ENCODE peak calls at places on chromosome 19, in seven cellular contexts. Y is endothelial cell of umbilical vein, N is HCT116, O is K562, V is GM12878, X is H1, J is HepG2. H is an unnamed sample.

GRCh38 chr19:7211191-7211988 is 82.8 kb downstream of the INSR start:
- DNase-seq in J (no peak), N (no peak), Y (peak), X (no peak), V (no peak), O (no peak), H (no peak)

GRCh38 chr19:21463449-21464105 is 41.8 kb upstream of the ZNF429 start:
- DNase-seq in X (peak), V (no peak), N (no peak), O (peak), J (no peak), Y (no peak), H (no peak)

GRCh38 chr19:17948474-17948966 is 15.7 kb downstream of the CCDC124 start:
- DNase-seq in O (no peak), N (no peak), X (no peak), J (no peak), V (no peak), Y (no peak), H (no peak)

GRCh38 chr19:10110972-10111317 is 548 bp upstream of the P2RY11 start:
- DNase-seq in N (no peak), X (no peak), O (no peak), J (no peak), Y (no peak), V (no peak), H (no peak)

GRCh38 chr19:23527797-23528196 is 132.5 kb upstream of the ZNF91 start:
- DNase-seq in J (no peak), O (no peak), N (no peak), X (no peak), Y (no peak), V (peak), H (no peak)

GRCh38 chr19:35281303-35281702 is 1.0 kb upstream of the HAMP start:
- DNase-seq in J (no peak), Y (no peak), O (no peak), X (no peak), N (no peak), V (no peak), H (no peak)

GRCh38 chr19:55652311-55653078 is 2.3 kb upstream of the U2AF2 start:
- DNase-seq in V (no peak), X (no peak), J (no peak), O (no peak), Y (no peak), N (no peak), H (no peak)

GRCh38 chr19:58538257-58539168 is 5.4 kb upstream of the TRIM28 start:
- DNase-seq in V (no peak), O (no peak), J (no peak), Y (peak), N (no peak), X (peak), H (no peak)

GRCh38 chr19:58554494-58555368 is at the start of gene CHMP2A:
- DNase-seq in J (peak), V (peak), O (peak), N (peak), Y (peak), X (peak), H (peak)

GRCh38 chr19:5803752-5804515 is 933 bp upstream of the NRTN start:
- DNase-seq in V (peak), Y (peak), O (peak), X (peak), N (peak), J (peak), H (no peak)

GRCh38 chr19:30046522-30046921 is 104.5 kb downstream of the URI1 start:
- DNase-seq in N (no peak), J (no peak), O (no peak), Y (no peak), V (peak), X (no peak), H (peak)

DNA sequence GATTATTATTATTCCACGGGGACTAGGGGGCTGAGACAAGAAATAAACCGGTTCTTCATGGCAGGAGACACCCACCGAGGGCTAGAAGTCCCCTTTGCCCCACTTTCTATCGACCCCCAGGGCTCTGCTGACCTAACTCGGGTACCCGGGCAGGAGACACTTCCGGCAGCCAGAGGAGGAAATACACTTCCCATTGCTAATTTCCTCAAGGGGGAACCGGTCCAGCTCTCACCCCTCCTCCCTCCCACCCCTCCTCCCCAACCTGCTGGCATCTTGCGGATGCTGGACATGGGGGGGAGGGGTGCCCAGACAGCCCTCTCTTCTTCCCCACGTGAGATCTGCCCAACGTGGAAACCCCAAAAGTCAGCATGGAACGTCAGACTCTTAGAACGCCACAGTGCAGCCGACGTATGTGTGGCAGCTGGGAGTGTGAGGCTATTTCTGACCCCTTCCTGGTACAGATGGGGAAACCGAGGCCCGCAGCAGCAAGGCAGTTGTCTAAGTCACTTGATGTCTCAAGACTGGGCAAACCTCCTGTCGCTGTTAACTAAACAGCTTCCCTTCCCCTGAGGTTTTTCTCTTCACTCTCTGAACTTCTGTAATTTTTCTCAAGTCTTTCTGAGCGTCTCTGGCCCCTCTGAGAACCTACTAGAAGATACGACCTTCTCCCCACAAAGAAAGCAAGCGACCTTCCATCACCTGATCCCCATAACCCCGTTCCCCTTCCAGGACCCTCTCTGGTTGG is 3.6 kb downstream of the GPR4 start:
- DNase-seq in N (no peak), V (no peak), O (no peak), J (no peak), X (no peak), Y (peak), H (no peak)
- H3K9ac ChIP-seq in N (no peak), V (no peak), O (no peak), J (no peak), X (no peak), Y (peak), H (no peak)

DNA sequence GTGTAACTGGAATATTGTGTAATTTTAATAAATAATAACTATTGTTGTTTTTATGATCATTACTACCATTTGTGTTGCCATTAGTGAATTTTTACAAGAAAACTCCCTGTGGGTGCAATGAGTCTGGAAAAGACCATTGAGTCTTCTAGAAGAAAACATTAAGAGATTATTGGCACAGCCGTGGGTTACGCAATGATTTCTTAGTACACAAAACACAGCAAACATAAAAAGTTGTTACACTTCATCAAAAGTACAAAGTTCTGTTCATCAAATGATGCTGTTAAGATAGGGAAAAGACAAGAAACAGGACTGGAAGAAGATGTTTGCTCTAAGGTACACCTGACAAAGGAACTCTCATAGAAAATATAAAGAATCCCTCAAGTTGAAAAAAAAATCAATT is 41.6 kb downstream of the ZNF331 start:
- DNase-seq in V (no peak), O (no peak), Y (no peak), X (no peak), N (no peak), J (no peak), H (no peak)
- TF ChIP-seq POLR2AphosphoS5 in V (no peak), O (no peak), Y (no peak), X (no peak), N (no peak), J (no peak), H (no peak)

DNA sequence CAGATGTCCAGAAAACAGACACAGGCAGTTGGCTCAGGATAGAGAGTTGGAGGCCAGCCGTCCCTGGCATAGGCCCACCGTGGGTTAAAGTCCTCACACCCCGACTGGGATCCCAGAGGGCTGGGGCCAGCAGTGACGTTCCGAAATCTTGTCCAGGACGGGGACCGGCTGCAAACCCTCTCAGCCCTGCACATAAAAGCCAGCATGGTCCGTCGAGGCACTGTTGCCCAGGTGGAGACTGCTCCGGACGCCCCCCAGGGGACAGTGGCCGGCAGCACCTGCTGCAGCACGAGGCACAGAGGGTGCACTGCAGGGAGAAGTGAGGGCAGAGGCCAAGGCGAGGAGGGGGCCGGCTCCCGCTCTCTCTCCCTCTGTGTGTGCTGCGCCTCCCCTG is 4.3 kb upstream of the IFNL2 start:
- DNase-seq in Y (no peak), N (no peak), J (no peak), X (peak), V (no peak), O (no peak), H (no peak)
- TF ChIP-seq EZH2 in Y (no peak), N (no peak), J (no peak), X (no peak), V (no peak), O (no peak), H (no peak)

DNA sequence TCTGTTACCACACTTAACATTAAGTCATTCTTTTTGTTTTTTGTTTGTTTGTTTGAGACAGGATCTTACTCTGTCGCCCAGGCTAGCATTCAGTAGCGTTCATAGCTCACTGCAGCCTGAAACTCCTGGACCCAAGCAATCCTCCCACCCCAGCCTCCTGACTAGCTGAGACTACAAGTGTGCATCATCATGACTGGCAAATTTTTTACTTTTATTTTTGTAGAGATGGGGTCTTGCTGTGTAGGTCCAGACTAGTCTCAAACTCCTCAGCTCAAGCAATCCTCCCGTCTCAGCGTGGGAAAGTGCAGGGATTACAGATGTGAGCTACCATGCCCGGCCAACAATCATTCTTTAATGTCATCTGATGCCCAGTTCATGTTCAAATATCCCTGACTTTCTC is 3.3 kb downstream of the ALDH16A1 start:
- DNase-seq in X (no peak), V (no peak), J (no peak), N (no peak), O (no peak), Y (no peak), H (no peak)
- H3K9ac ChIP-seq in X (no peak), V (no peak), J (no peak), N (no peak), O (no peak), Y (no peak), H (no peak)

GRCh38 chr19:48968813-48969218 is 3.7 kb downstream of the FTL start:
- DNase-seq in N (no peak), O (no peak), Y (no peak), J (no peak), X (no peak), V (no peak), H (no peak)

GRCh38 chr19:48968179-48968661 is 3.1 kb downstream of the FTL start:
- DNase-seq in V (no peak), Y (no peak), N (no peak), O (no peak), X (no peak), J (peak), H (no peak)

GRCh38 chr19:48970139-48970766 is 5.1 kb downstream of the FTL start:
- DNase-seq in Y (no peak), V (no peak), X (no peak), N (no peak), J (no peak), O (no peak), H (no peak)

GRCh38 chr19:48969276-48970138 is 4.4 kb downstream of the FTL start:
- DNase-seq in N (no peak), Y (no peak), J (no peak), V (no peak), O (peak), X (no peak), H (peak)

DNA sequence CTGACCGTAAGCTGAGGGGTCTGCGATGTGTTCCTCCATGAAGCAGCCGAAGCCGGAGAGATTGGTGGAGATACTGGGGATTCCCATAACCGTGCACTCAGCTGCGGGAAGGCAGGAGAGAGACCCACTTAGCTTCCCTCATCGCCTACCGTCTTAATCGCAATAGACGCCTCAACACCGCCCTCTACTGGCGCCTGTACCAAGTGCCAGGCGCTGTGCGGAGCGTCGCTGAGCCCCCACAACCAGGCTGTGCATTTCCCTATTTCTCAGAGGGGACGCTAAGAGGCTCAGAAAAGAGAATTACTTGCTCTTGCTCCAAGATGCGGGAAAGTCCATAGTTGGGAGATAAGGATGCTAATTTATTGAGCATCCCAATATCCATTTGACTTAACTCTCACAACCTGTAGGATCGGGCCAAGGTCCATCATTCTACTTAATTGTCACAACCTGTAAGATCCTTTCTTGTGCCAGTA is 5.8 kb downstream of the FTL start:
- DNase-seq in J (peak), N (no peak), O (peak), Y (peak), X (peak), V (no peak), H (no peak)
- TF ChIP-seq POLR2AphosphoS5 in J (no peak), N (no peak), O (no peak), Y (no peak), X (no peak), V (no peak), H (no peak)

GRCh38 chr19:41913476-41914190 is 14.6 kb downstream of the ERFL start:
- DNase-seq in Y (no peak), N (no peak), J (no peak), O (no peak), V (no peak), X (no peak), H (no peak)
- TF ChIP-seq EZH2 in Y (peak), N (no peak), J (peak), O (no peak), V (no peak), X (peak), H (no peak)

DNA sequence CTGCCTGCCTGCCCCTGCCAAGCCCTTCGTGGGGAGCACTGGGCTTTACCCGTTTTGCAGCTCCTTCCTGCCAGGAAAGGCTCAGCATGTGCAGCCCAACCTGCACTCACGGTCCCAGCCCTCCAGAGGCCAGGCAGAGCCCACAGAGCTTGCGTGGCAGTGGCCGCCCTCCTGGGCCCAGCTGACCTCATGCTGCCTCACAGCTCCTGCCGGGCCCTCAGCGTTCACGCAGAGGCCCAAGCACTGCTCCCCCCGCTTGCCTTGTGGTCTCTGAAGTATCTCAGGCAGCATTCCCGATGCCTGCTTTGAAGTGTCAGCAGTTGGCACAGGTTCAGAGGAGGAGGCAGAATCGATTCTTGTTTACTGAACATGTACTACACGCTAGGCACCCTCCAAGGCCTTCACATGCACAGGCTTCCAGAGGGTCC is 32.5 kb downstream of the CAPN12 start:
- DNase-seq in X (no peak), O (no peak), J (no peak), N (no peak), V (no peak), Y (no peak), H (no peak)
- H3K9ac ChIP-seq in X (no peak), O (no peak), J (no peak), N (no peak), V (no peak), Y (no peak), H (no peak)

GRCh38 chr19:13848811-13849241 is 28.1 kb upstream of the NANOS3 start:
- DNase-seq in V (no peak), X (no peak), N (no peak), J (no peak), Y (no peak), O (no peak), H (no peak)

GRCh38 chr19:13847900-13848677 is 28.8 kb upstream of the NANOS3 start:
- DNase-seq in N (no peak), X (no peak), Y (no peak), V (no peak), O (no peak), J (no peak), H (no peak)

GRCh38 chr19:13850910-13851753 is 25.8 kb upstream of the NANOS3 start:
- DNase-seq in O (peak), Y (peak), N (peak), V (no peak), X (no peak), J (peak), H (no peak)

GRCh38 chr19:13849277-13849676 is 27.7 kb upstream of the NANOS3 start:
- DNase-seq in N (no peak), X (no peak), O (no peak), V (no peak), Y (no peak), J (no peak), H (no peak)

GRCh38 chr19:13849991-13850909 is 26.7 kb upstream of the NANOS3 start:
- DNase-seq in O (peak), X (peak), Y (peak), N (no peak), J (peak), V (no peak), H (no peak)
- TF ChIP-seq POLR2AphosphoS5 in O (no peak), X (no peak), Y (peak), N (peak), J (no peak), V (no peak), H (no peak)